ENCODE peak calls at places on chromosomes 13 and 19, in ten cellular contexts. D is BE2C; H is Peyer's patch; N is naive thymus-derived CD4-positive, alpha-beta T cell; U is IMR-90; J is A549; Z is tibial nerve; W is cardiac muscle cell; S is heart left ventricle; I is ovary. V is an unnamed sample. For H3K4me1, the result is how much of the 10 kb centered on the place peaks cover.

GRCh38 chr13:74132152-74132767 is 1.9 kb downstream of the KLF12 start:
- DNase-seq in W (no peak), Z (no peak), D (no peak), I (no peak), J (no peak), H (peak), N (no peak), S (peak), U (peak), V (no peak)

GRCh38 chr13:77521595-77522367 is 13.7 kb upstream of the SCEL start:
- DNase-seq in H (no peak), I (no peak), J (peak), S (no peak), D (no peak), W (no peak), Z (no peak), U (no peak), N (no peak), V (peak)

GRCh38 chr13:110697842-110698241 is 8.1 kb downstream of the CARS2 start:
- DNase-seq in I (no peak), D (no peak), J (no peak), H (no peak), U (no peak), Z (no peak), S (no peak), W (no peak), N (no peak), V (no peak)

GRCh38 chr13:100668408-100668807 is 6.2 kb downstream of the TMTC4 start:
- DNase-seq in N (no peak), Z (no peak), W (no peak), I (no peak), J (no peak), H (no peak), S (no peak), U (peak), D (no peak), V (no peak)

GRCh38 chr13:66859934-66860867 is 369.9 kb downstream of the PCDH9 start:
- DNase-seq in Z (no peak), W (peak), I (no peak), N (no peak), D (no peak), H (no peak), U (peak), J (no peak), S (no peak), V (no peak)

GRCh38 chr13:75482070-75482819 is at the start of gene TBC1D4:
- DNase-seq in H (peak), S (peak), N (peak), I (peak), J (peak), Z (peak), W (peak), U (peak), D (peak), V (peak)

GRCh38 chr13:93345642-93346220 is 119.1 kb downstream of the GPC6 start:
- DNase-seq in D (no peak), U (no peak), I (no peak), S (no peak), Z (no peak), H (no peak), J (no peak), N (no peak), W (no peak), V (no peak)

GRCh38 chr19:3176715-3177501 is 1.7 kb upstream of the S1PR4 start:
- DNase-seq in Z (no peak), D (no peak), I (no peak), H (peak), J (peak), U (peak), N (no peak), W (no peak), S (no peak), V (peak)

GRCh38 chr19:6481541-6482342 is at the start of gene DENND1C:
- DNase-seq in H (peak), I (no peak), N (peak), U (no peak), J (peak), S (peak), D (peak), W (peak), Z (peak), V (peak)

GRCh38 chr19:17737690-17738153 is 13.6 kb upstream of the FCHO1 start:
- DNase-seq in Z (no peak), I (no peak), D (no peak), H (no peak), S (no peak), U (peak), N (no peak), W (no peak), J (no peak), V (no peak)

GRCh38 chr19:6809262-6809661 is 36.8 kb downstream of the VAV1 start:
- DNase-seq in D (no peak), Z (no peak), I (no peak), H (no peak), W (no peak), U (no peak), J (no peak), N (no peak), S (no peak), V (no peak)

GRCh38 chr13:42040730-42041016 is 7.8 kb upstream of the DGKH start:
- DNase-seq in J (no peak), Z (no peak), H (no peak), I (no peak), S (no peak), D (no peak), N (no peak), W (no peak), U (no peak), V (no peak)

GRCh38 chr19:16587031-16588023 is 15.1 kb upstream of the SLC35E1 start:
- DNase-seq in U (peak), H (peak), S (no peak), I (no peak), D (no peak), J (no peak), W (peak), N (peak), Z (peak), V (peak)

GRCh38 chr13:87274209-87274819 is 396.9 kb upstream of the SLITRK5 start:
- DNase-seq in I (no peak), D (peak), J (peak), W (peak), U (peak), S (no peak), N (no peak), H (no peak), Z (no peak), V (no peak)

GRCh38 chr13:110556224-110556606 is 5.3 kb downstream of the RAB20 start:
- DNase-seq in I (no peak), Z (no peak), N (no peak), H (no peak), S (no peak), J (no peak), U (no peak), D (no peak), W (no peak), V (no peak)

GRCh38 chr19:14530005-14530348 is 583 bp downstream of the TECR start:
- DNase-seq in W (no peak), I (no peak), Z (no peak), D (peak), J (peak), N (no peak), U (no peak), H (no peak), S (no peak), V (no peak)

GRCh38 chr19:42965204-42965603 is 28.2 kb upstream of the PSG7 start:
- DNase-seq in I (no peak), N (no peak), H (no peak), Z (no peak), W (no peak), J (no peak), U (peak), D (no peak), S (no peak), V (no peak)

GRCh38 chr13:41332829-41333228 is 21.8 kb downstream of the NAA16 start:
- DNase-seq in Z (no peak), D (no peak), N (no peak), J (no peak), W (no peak), S (no peak), I (no peak), U (no peak), H (no peak), V (no peak)

GRCh38 chr19:53868091-53868891 is 608 bp downstream of the MYADM start:
- DNase-seq in U (peak), I (peak), W (peak), S (peak), D (peak), J (peak), N (no peak), H (no peak), Z (no peak), V (peak)

GRCh38 chr19:4172861-4173473 is 9.4 kb downstream of the SIRT6 start:
- DNase-seq in N (peak), W (peak), S (peak), Z (peak), D (peak), J (no peak), H (peak), I (peak), U (peak), V (peak)

GRCh38 chr13:33256148-33256547 is 29.4 kb downstream of the STARD13 start:
- DNase-seq in N (no peak), H (no peak), U (no peak), S (no peak), I (no peak), J (no peak), D (no peak), Z (no peak), W (no peak), V (no peak)

GRCh38 chr19:43620061-43621001 is 902 bp upstream of the ZNF428 start:
- DNase-seq in N (peak), Z (no peak), I (peak), D (no peak), S (no peak), J (no peak), W (no peak), H (no peak), U (no peak), V (no peak)

GRCh38 chr13:61916483-61916882 is 500.8 kb upstream of the PCDH20 start:
- DNase-seq in D (no peak), Z (no peak), N (no peak), S (no peak), U (no peak), I (no peak), W (no peak), H (no peak), J (no peak), V (no peak)

GRCh38 chr19:45276284-45276687 is 25.2 kb downstream of the MARK4 start:
- DNase-seq in J (no peak), N (no peak), W (peak), U (peak), S (no peak), Z (no peak), D (peak), I (peak), H (no peak), V (no peak)

GRCh38 chr13:34587586-34587985 is 354.5 kb upstream of the NBEA start:
- DNase-seq in S (no peak), U (no peak), D (no peak), H (no peak), W (no peak), Z (no peak), I (no peak), J (no peak), N (no peak), V (no peak)

GRCh38 chr13:37870895-37871550 is 1.5 kb upstream of the TRPC4 start:
- DNase-seq in N (no peak), I (no peak), W (no peak), H (no peak), J (no peak), U (peak), D (no peak), S (no peak), Z (no peak), V (no peak)

GRCh38 chr13:73466561-73466960 is 407.8 kb downstream of the KLF5 start:
- DNase-seq in D (no peak), I (no peak), H (no peak), S (no peak), N (no peak), J (no peak), Z (no peak), W (no peak), U (no peak), V (no peak)

GRCh38 chr13:23796546-23796945 is 92.7 kb downstream of the MIPEP start:
- DNase-seq in Z (no peak), I (no peak), J (no peak), W (no peak), D (no peak), N (no peak), U (peak), H (no peak), S (no peak), V (no peak)
- H3K4me1 ChIP-seq in Z (under half), I (under half), J (under half), W (under half), D (under half), N (under half), U (under half), H (under half), S (under half), V (under half)

GRCh38 chr19:41529484-41530183 is 46.3 kb upstream of the CEACAM21 start:
- DNase-seq in Z (no peak), W (no peak), I (no peak), D (no peak), U (no peak), H (no peak), J (no peak), S (no peak), N (no peak), V (no peak)

GRCh38 chr19:41532526-41532925 is 43.4 kb upstream of the CEACAM21 start:
- DNase-seq in S (no peak), I (no peak), D (no peak), N (no peak), H (no peak), Z (no peak), J (no peak), U (no peak), W (no peak), V (no peak)

GRCh38 chr19:41530184-41530534 is 45.8 kb upstream of the CEACAM21 start:
- DNase-seq in J (no peak), H (no peak), S (no peak), N (no peak), D (no peak), I (no peak), W (no peak), Z (no peak), U (no peak), V (no peak)

GRCh38 chr19:41531438-41532311 is 44.3 kb upstream of the CEACAM21 start:
- DNase-seq in H (peak), I (peak), U (peak), J (peak), S (peak), W (no peak), N (peak), Z (peak), D (no peak), V (peak)

DNA sequence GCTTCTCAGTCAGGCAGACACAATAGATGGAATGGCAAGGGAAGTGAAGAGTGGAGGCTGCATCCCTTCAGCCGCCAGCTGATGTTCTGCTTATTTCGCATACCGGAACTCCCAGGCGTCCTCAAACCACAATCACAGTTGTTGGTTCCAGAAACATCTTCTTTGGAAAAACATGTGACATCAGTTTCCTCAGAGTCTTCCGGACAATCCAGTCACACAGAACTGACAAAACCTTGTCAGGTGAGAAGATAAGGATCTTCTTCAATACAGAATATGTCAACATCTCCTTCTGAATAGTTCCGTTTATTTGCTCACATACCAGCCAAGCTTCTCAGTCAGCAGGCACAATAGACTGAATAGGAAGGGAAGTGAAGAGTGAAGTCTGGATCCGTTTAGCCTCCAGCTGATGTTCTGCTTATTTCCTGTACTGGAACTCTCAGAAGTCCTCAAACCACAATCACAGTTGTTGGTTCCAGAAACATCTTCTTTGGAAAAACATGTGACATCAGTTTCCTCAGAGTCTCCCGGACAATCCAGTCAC is 45.1 kb upstream of the CEACAM21 start:
- DNase-seq in H (no peak), U (no peak), Z (peak), J (no peak), I (no peak), W (no peak), N (no peak), S (peak), D (no peak), V (peak)
- H3K4me1 ChIP-seq in H (under half), U (under half), Z (under half), J (under half), I (under half), W (under half), N (under half), S (under half), D (under half), V (under half)

GRCh38 chr19:40419066-40419612 is 6.0 kb upstream of the PRX start:
- DNase-seq in D (no peak), I (no peak), Z (no peak), W (no peak), H (no peak), J (no peak), U (no peak), S (no peak), N (no peak), V (peak)
- H3K4me1 ChIP-seq in D (under half), I (under half), Z (under half), W (under half), H (under half), J (under half), U (under half), S (under half), N (under half), V (half or more)

GRCh38 chr13:48151343-48151742 is 56.4 kb upstream of the MED4 start:
- DNase-seq in S (no peak), N (no peak), Z (no peak), U (no peak), I (no peak), J (no peak), D (no peak), W (no peak), H (no peak), V (no peak)
- H3K4me1 ChIP-seq in S (under half), N (under half), Z (under half), U (under half), I (under half), J (under half), D (under half), W (under half), H (under half), V (under half)

DNA sequence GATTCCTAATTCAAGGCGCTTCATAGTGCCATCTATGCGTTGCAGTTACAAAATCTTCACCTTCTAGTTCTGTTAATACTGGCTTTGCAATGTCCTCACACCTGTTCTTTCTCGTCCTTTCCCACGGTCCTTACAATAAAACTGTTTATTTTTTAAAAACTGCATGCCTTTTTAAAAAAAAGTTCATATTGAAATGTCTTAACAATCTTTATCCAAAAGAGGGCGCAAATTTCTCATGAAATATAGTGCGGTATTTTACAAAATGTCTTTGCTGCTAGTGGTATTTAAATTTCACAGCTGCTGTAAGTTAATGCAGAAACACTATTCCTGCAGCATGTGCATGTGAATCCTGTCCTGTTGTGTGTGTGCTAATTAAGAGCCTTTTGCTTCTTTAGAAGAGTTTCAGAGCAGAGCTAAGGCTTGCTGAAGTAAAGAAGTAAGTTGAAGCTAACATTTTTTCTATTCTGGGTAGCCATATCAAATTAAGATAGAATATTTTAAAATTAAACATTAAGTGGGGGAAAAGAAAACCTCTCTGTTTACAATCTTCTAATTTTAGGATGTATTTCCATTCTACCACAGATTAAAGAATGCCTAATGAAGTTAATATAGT is 15.8 kb upstream of the CLDN10 start:
- DNase-seq in W (peak), D (no peak), Z (no peak), S (no peak), N (no peak), U (peak), I (no peak), H (no peak), J (peak), V (no peak)
- H3K4me1 ChIP-seq in W (under half), D (under half), Z (under half), S (under half), N (under half), U (under half), I (under half), H (under half), J (half or more), V (under half)

DNA sequence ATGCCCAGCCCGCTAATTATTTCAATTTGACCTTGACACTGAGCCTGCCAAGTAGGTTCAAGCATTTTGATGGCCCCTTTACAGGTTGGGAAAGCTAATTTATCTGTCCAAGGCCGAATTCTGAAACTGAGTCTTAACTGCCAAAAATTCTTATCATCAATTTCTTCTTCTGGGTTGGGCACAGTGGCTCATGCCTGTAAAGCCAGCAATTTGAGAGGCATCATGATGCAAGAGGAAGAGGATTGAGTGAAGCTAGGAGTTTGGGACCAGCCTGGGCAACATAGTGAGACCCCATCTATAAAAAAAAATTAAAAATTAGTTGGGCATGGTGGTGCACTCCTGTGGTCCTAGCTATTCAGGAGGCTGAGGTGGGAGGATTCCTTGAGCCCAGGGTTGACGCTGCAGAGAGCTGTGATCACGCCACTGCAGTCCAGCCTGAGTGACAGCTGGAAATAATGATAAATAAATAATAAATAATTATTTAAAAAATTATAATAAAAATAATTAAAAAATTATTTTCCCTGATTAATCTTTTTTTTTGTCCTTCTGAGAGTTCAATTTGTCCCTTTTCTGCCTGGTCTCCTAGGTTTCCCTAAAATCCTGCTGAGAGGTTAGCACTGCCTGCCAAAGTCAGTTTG is 1.3 kb upstream of the LDLR start:
- DNase-seq in N (no peak), D (no peak), J (no peak), I (no peak), W (no peak), Z (no peak), S (no peak), U (no peak), H (no peak), V (no peak)
- H3K4me1 ChIP-seq in N (under half), D (under half), J (under half), I (under half), W (under half), Z (half or more), S (under half), U (under half), H (under half), V (under half)

GRCh38 chr13:114063545-114064515 is 68.6 kb downstream of the RASA3 start:
- DNase-seq in S (peak), N (no peak), D (no peak), Z (no peak), I (peak), U (peak), W (no peak), J (peak), H (peak), V (peak)

GRCh38 chr13:114061047-114061446 is 71.4 kb downstream of the RASA3 start:
- DNase-seq in H (no peak), U (no peak), Z (no peak), J (no peak), W (no peak), S (no peak), N (no peak), D (no peak), I (no peak), V (peak)

GRCh38 chr13:114062341-114062740 is 70.1 kb downstream of the RASA3 start:
- DNase-seq in S (no peak), H (no peak), I (no peak), U (no peak), N (no peak), J (no peak), Z (no peak), W (no peak), D (no peak), V (no peak)

GRCh38 chr13:114061746-114062145 is 70.7 kb downstream of the RASA3 start:
- DNase-seq in U (no peak), H (no peak), W (no peak), N (no peak), J (no peak), I (no peak), Z (no peak), S (no peak), D (no peak), V (peak)

DNA sequence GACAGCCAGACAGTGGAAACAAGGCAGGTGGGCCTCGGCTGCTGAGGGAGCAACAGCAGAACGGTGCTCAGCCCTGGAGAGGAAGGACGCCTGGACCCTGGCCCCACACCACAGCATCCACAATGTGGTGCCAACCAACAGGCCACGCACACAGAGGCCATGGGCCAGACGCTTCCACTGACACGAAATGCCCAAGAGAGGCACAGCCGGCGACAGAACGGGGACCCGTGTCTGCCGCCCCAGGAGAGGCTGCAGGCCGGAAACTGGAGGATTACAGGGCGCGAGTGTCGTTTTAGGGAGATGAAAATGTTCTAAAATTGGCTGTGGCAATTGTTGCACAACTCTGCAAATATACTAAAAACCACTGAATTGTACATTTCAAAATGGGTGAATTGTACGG is 69.7 kb downstream of the RASA3 start:
- DNase-seq in D (no peak), H (no peak), Z (no peak), W (no peak), S (no peak), J (no peak), U (no peak), N (no peak), I (no peak), V (peak)
- H3K4me1 ChIP-seq in D (under half), H (under half), Z (half or more), W (under half), S (under half), J (under half), U (under half), N (under half), I (under half), V (half or more)

V was measured in upper lobe of left lung.